ENCODE peak calls at places on chromosomes 13 and 19, in seven cellular contexts. One of them, this sample, is unnamed.

GRCh38 chr19:5149930-5150329 is 181.0 kb downstream of the KDM4B start:
- DNase-seq in EL: no peak
- DNase-seq in colonic mucosa: no peak
- DNase-seq in stimulated activated CD4-positive, alpha-beta T cell treated with anti-CD3 and anti-CD28 coated beads, Interleukin-4, amount 100 ng/mL, for 24 hours: no peak
- DNase-seq in stimulated activated CD8-positive, alpha-beta memory T cell treated with anti-CD3 and anti-CD28 coated beads, Interleukin-15, amount 100 ng/mL, for 24 hours: no peak
- DNase-seq in body of pancreas: no peak
- DNase-seq in COLO829: no peak
- DNase-seq in this sample: no peak

GRCh38 chr13:109256866-109257760 is 529.3 kb downstream of the IRS2 start:
- DNase-seq in body of pancreas: peak
- DNase-seq in colonic mucosa: no peak
- DNase-seq in COLO829: peak
- DNase-seq in EL: peak
- DNase-seq in stimulated activated CD4-positive, alpha-beta T cell treated with anti-CD3 and anti-CD28 coated beads, Interleukin-4, amount 100 ng/mL, for 24 hours: no peak
- DNase-seq in stimulated activated CD8-positive, alpha-beta memory T cell treated with anti-CD3 and anti-CD28 coated beads, Interleukin-15, amount 100 ng/mL, for 24 hours: no peak
- DNase-seq in this sample: no peak

GRCh38 chr13:72970301-72970880 is 88.4 kb upstream of the KLF5 start:
- DNase-seq in stimulated activated CD8-positive, alpha-beta memory T cell treated with anti-CD3 and anti-CD28 coated beads, Interleukin-15, amount 100 ng/mL, for 24 hours: no peak
- DNase-seq in EL: no peak
- DNase-seq in colonic mucosa: no peak
- DNase-seq in stimulated activated CD4-positive, alpha-beta T cell treated with anti-CD3 and anti-CD28 coated beads, Interleukin-4, amount 100 ng/mL, for 24 hours: no peak
- DNase-seq in body of pancreas: no peak
- DNase-seq in COLO829: no peak
- DNase-seq in this sample: no peak

GRCh38 chr19:57815247-57816075 is 748 bp upstream of the ZNF552 start:
- DNase-seq in COLO829: no peak
- DNase-seq in colonic mucosa: no peak
- DNase-seq in body of pancreas: no peak
- DNase-seq in stimulated activated CD8-positive, alpha-beta memory T cell treated with anti-CD3 and anti-CD28 coated beads, Interleukin-15, amount 100 ng/mL, for 24 hours: no peak
- DNase-seq in EL: no peak
- DNase-seq in stimulated activated CD4-positive, alpha-beta T cell treated with anti-CD3 and anti-CD28 coated beads, Interleukin-4, amount 100 ng/mL, for 24 hours: no peak
- DNase-seq in this sample: no peak

GRCh38 chr13:74056829-74057564 is 77.2 kb downstream of the KLF12 start:
- DNase-seq in stimulated activated CD8-positive, alpha-beta memory T cell treated with anti-CD3 and anti-CD28 coated beads, Interleukin-15, amount 100 ng/mL, for 24 hours: no peak
- DNase-seq in colonic mucosa: no peak
- DNase-seq in COLO829: no peak
- DNase-seq in EL: no peak
- DNase-seq in body of pancreas: peak
- DNase-seq in stimulated activated CD4-positive, alpha-beta T cell treated with anti-CD3 and anti-CD28 coated beads, Interleukin-4, amount 100 ng/mL, for 24 hours: no peak
- DNase-seq in this sample: no peak

GRCh38 chr19:10061717-10062310 is 24.3 kb upstream of the SHFL start:
- DNase-seq in EL: no peak
- DNase-seq in stimulated activated CD8-positive, alpha-beta memory T cell treated with anti-CD3 and anti-CD28 coated beads, Interleukin-15, amount 100 ng/mL, for 24 hours: no peak
- DNase-seq in colonic mucosa: no peak
- DNase-seq in stimulated activated CD4-positive, alpha-beta T cell treated with anti-CD3 and anti-CD28 coated beads, Interleukin-4, amount 100 ng/mL, for 24 hours: no peak
- DNase-seq in body of pancreas: no peak
- DNase-seq in COLO829: peak
- DNase-seq in this sample: no peak

GRCh38 chr19:6718741-6719539 is 1.5 kb downstream of the C3 start:
- DNase-seq in body of pancreas: peak
- DNase-seq in colonic mucosa: no peak
- DNase-seq in stimulated activated CD8-positive, alpha-beta memory T cell treated with anti-CD3 and anti-CD28 coated beads, Interleukin-15, amount 100 ng/mL, for 24 hours: no peak
- DNase-seq in EL: peak
- DNase-seq in stimulated activated CD4-positive, alpha-beta T cell treated with anti-CD3 and anti-CD28 coated beads, Interleukin-4, amount 100 ng/mL, for 24 hours: peak
- DNase-seq in COLO829: peak
- DNase-seq in this sample: peak

GRCh38 chr13:30371649-30372265 is 50.5 kb upstream of the UBE2L5 start:
- DNase-seq in body of pancreas: peak
- DNase-seq in COLO829: no peak
- DNase-seq in stimulated activated CD8-positive, alpha-beta memory T cell treated with anti-CD3 and anti-CD28 coated beads, Interleukin-15, amount 100 ng/mL, for 24 hours: no peak
- DNase-seq in EL: peak
- DNase-seq in colonic mucosa: peak
- DNase-seq in stimulated activated CD4-positive, alpha-beta T cell treated with anti-CD3 and anti-CD28 coated beads, Interleukin-4, amount 100 ng/mL, for 24 hours: peak
- DNase-seq in this sample: no peak

GRCh38 chr13:67100723-67101122 is 129.4 kb downstream of the PCDH9 start:
- DNase-seq in EL: peak
- DNase-seq in colonic mucosa: no peak
- DNase-seq in body of pancreas: no peak
- DNase-seq in stimulated activated CD4-positive, alpha-beta T cell treated with anti-CD3 and anti-CD28 coated beads, Interleukin-4, amount 100 ng/mL, for 24 hours: no peak
- DNase-seq in COLO829: no peak
- DNase-seq in stimulated activated CD8-positive, alpha-beta memory T cell treated with anti-CD3 and anti-CD28 coated beads, Interleukin-15, amount 100 ng/mL, for 24 hours: no peak
- DNase-seq in this sample: no peak